ENCODE peak calls at places on chromosomes 5 and 9, in four cellular contexts. C is cardiac muscle cell, O is K562, R is PC-9. D is an unnamed sample.

GRCh38 chr5:135705941-135706340 is 127.2 kb upstream of the CXCL14 start:
- DNase-seq in R (no peak), C (no peak), O (no peak), D (no peak)

GRCh38 chr9:32128546-32128945 is 255.9 kb upstream of the ACO1 start:
- DNase-seq in O (no peak), C (no peak), R (no peak), D (no peak)

GRCh38 chr5:66956439-66956838 is 240.2 kb downstream of the CD180 start:
- DNase-seq in C (no peak), R (no peak), O (no peak), D (no peak)

GRCh38 chr9:20729545-20729944 is 45.5 kb downstream of the FOCAD start:
- DNase-seq in C (no peak), O (no peak), R (no peak), D (no peak)

GRCh38 chr5:64165500-64166200 is at the start of gene RNF180:
- DNase-seq in O (no peak), R (no peak), C (peak), D (peak)

GRCh38 chr9:98764351-98764750 is 32.0 kb downstream of the ANKS6 start:
- DNase-seq in R (no peak), C (no peak), O (no peak), D (no peak)

GRCh38 chr9:101508203-101508602 is 25.4 kb upstream of the RNF20 start:
- DNase-seq in R (no peak), C (peak), O (no peak), D (no peak)

GRCh38 chr9:121359358-121360294 is 10.4 kb downstream of the STOM start:
- DNase-seq in R (no peak), O (no peak), C (peak), D (no peak)

GRCh38 chr5:111537153-111538024 is 25.1 kb upstream of the STARD4 start:
- DNase-seq in C (no peak), R (no peak), O (no peak), D (no peak)

GRCh38 chr5:96049398-96050272 is 88.0 kb upstream of the ELL2 start:
- DNase-seq in O (no peak), C (peak), R (no peak), D (no peak)

GRCh38 chr5:135341021-135341666 is 57.9 kb downstream of the MACROH2A1 start:
- DNase-seq in R (no peak), C (no peak), O (no peak), D (no peak)

GRCh38 chr5:128213340-128213739 is 129.8 kb downstream of the SLC12A2 start:
- DNase-seq in R (peak), C (peak), O (peak), D (no peak)

GRCh38 chr5:141637693-141638419 is 1.1 kb downstream of the RELL2 start:
- DNase-seq in O (peak), R (peak), C (peak), D (peak)

GRCh38 chr9:33165263-33166151 is 1.6 kb downstream of the B4GALT1 start:
- DNase-seq in O (peak), C (peak), R (no peak), D (no peak)

GRCh38 chr9:128102861-128103588 is 24.5 kb downstream of the PTGES2 start:
- DNase-seq in C (no peak), O (no peak), R (no peak), D (no peak)

GRCh38 chr9:121599872-121600585 is 51.4 kb upstream of the DAB2IP start:
- DNase-seq in O (no peak), R (no peak), C (no peak), D (no peak)

GRCh38 chr9:82331091-82331490 is 342.5 kb downstream of the SPATA31D1 start:
- DNase-seq in R (no peak), C (no peak), O (no peak), D (no peak)

GRCh38 chr9:119273325-119273904 is 95.8 kb downstream of the BRINP1 start:
- DNase-seq in O (no peak), C (no peak), R (no peak), D (no peak)

GRCh38 chr5:132473019-132473531 is 17.5 kb downstream of the IRF1 start:
- DNase-seq in O (no peak), R (no peak), C (no peak), D (no peak)

GRCh38 chr9:7901676-7902075 is 102.1 kb upstream of the DMAC1 start:
- DNase-seq in O (no peak), R (no peak), C (peak), D (no peak)

GRCh38 chr9:116359958-116360357 is 206.4 kb downstream of the PAPPA start:
- DNase-seq in O (no peak), R (no peak), C (no peak), D (no peak)

GRCh38 chr9:92528537-92528851 is 7.3 kb downstream of the ECM2 start:
- DNase-seq in O (no peak), C (no peak), R (no peak), D (no peak)

GRCh38 chr9:130664191-130665028 is at the start of gene PRDM12:
- DNase-seq in R (no peak), O (no peak), C (no peak), D (no peak)

GRCh38 chr9:127971357-127972315 is 9.2 kb downstream of the EEIG1 start:
- DNase-seq in C (no peak), O (no peak), R (no peak), D (no peak)

GRCh38 chr5:24094081-24094480 is 550.7 kb downstream of the CDH10 start:
- DNase-seq in O (no peak), C (no peak), R (no peak), D (no peak)

GRCh38 chr5:132225165-132226032 is 2.3 kb downstream of the P4HA2 start:
- DNase-seq in C (peak), R (peak), O (no peak), D (no peak)

GRCh38 chr5:34571380-34572041 is 84.6 kb upstream of the RAI14 start:
- DNase-seq in C (peak), O (no peak), R (no peak), D (no peak)

GRCh38 chr9:134627417-134628353 is 13.9 kb upstream of the COL5A1 start:
- DNase-seq in R (no peak), C (no peak), O (no peak), D (peak)

GRCh38 chr5:116970318-116970717 is 395.7 kb upstream of the SEMA6A start:
- DNase-seq in C (no peak), R (no peak), O (no peak), D (no peak)

GRCh38 chr9:113675475-113675941 is 200.6 kb upstream of the ZNF618 start:
- DNase-seq in C (peak), O (peak), R (peak), D (no peak)

GRCh38 chr5:143977891-143978448 is 166.0 kb downstream of the HMHB1 start:
- DNase-seq in O (no peak), C (no peak), R (peak), D (no peak)

GRCh38 chr9:115104908-115105307 is 13.0 kb downstream of the TNC start:
- DNase-seq in C (no peak), R (no peak), O (no peak), D (no peak)
- TF ChIP-seq CTCF in C (no peak), R (no peak), O (no peak), D (no peak)

GRCh38 chr5:58849995-58850667 is 267.3 kb downstream of the RAB3C start:
- DNase-seq in R (peak), C (peak), O (peak), D (no peak)
- TF ChIP-seq CTCF in R (peak), C (peak), O (peak), D (peak)

GRCh38 chr5:7857361-7857760 is 6.4 kb upstream of the CFAP90 start:
- DNase-seq in C (no peak), O (no peak), R (no peak), D (no peak)

GRCh38 chr5:7855611-7856010 is 4.7 kb upstream of the CFAP90 start:
- DNase-seq in O (no peak), C (no peak), R (no peak), D (no peak)

GRCh38 chr5:7852988-7853387 is 2.1 kb upstream of the CFAP90 start:
- DNase-seq in R (no peak), O (no peak), C (no peak), D (no peak)

GRCh38 chr5:7857918-7858632 is 7.1 kb upstream of the CFAP90 start:
- DNase-seq in R (no peak), C (no peak), O (peak), D (no peak)

DNA sequence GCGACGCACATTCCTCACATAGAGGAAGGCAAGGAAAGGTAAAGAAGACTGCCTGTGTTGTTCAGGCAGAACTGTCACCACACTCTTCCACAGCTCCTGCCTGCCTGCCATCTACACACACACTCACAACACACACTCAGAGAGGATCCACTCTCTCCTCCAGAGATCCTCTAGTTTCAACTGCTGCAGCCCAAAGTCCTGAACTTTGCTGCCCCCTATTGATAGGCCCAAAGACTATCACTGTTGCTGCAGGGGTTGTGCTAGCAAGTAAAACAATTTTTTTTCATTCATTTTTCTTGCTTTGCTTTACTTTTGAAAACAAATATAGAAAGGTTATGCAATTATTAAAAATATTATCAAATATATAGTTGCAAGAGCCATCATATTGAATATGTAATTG is 5.9 kb upstream of the CFAP90 start:
- DNase-seq in C (peak), R (peak), O (peak), D (no peak)
- TF ChIP-seq CTCF in C (peak), R (peak), O (peak), D (peak)

GRCh38 chr9:18479405-18479804 is 5.5 kb downstream of the ADAMTSL1 start:
- DNase-seq in O (no peak), R (no peak), C (no peak), D (no peak)

GRCh38 chr9:18477121-18477705 is 3.3 kb downstream of the ADAMTSL1 start:
- DNase-seq in R (no peak), C (no peak), O (no peak), D (no peak)

GRCh38 chr9:18480649-18481048 is 6.7 kb downstream of the ADAMTSL1 start:
- DNase-seq in R (no peak), O (no peak), C (no peak), D (no peak)

GRCh38 chr9:18478517-18479361 is 4.8 kb downstream of the ADAMTSL1 start:
- DNase-seq in O (no peak), C (peak), R (no peak), D (no peak)

GRCh38 chr9:18477719-18478118 is 3.8 kb downstream of the ADAMTSL1 start:
- DNase-seq in O (no peak), C (no peak), R (no peak), D (no peak)
- TF ChIP-seq CTCF in O (no peak), C (peak), R (no peak), D (no peak)

GRCh38 chr9:26723486-26723885 is 169.1 kb downstream of the CAAP1 start:
- DNase-seq in O (peak), C (peak), R (peak), D (no peak)
- TF ChIP-seq CTCF in O (peak), C (peak), R (peak), D (peak)